ENCODE peak calls at places on chromosomes 12 and 14, in five cellular contexts. D, R, U, W and N are unnamed samples.

GRCh38 chr12:54390176-54390667 is 5.7 kb upstream of the ZNF385A start:
- DNase-seq in W (peak), U (no peak), R (no peak), D (peak), N (no peak)

GRCh38 chr14:50957296-50957695 is 13.0 kb upstream of the PYGL start:
- DNase-seq in W (no peak), U (peak), R (no peak), D (no peak), N (peak)

GRCh38 chr14:63982629-63983028 is 129.8 kb downstream of the SYNE2 start:
- DNase-seq in U (no peak), D (no peak), R (no peak), W (no peak), N (no peak)

GRCh38 chr12:116402163-116402939 is 124.9 kb upstream of the MED13L start:
- DNase-seq in W (peak), U (no peak), D (no peak), R (no peak), N (no peak)

GRCh38 chr12:93926237-93926636 is 222.1 kb upstream of the PLXNC1 start:
- DNase-seq in D (no peak), U (no peak), R (no peak), W (no peak), N (no peak)

GRCh38 chr14:104315169-104315568 is 176.8 kb downstream of the KIF26A start:
- DNase-seq in W (no peak), D (no peak), R (no peak), U (no peak), N (no peak)

GRCh38 chr14:104874571-104875411 is 9.7 kb downstream of the CEP170B start:
- DNase-seq in W (no peak), R (peak), U (no peak), D (peak), N (no peak)

GRCh38 chr12:67483871-67484554 is 164.5 kb upstream of the DYRK2 start:
- DNase-seq in W (peak), R (no peak), D (no peak), U (no peak), N (no peak)

GRCh38 chr14:24866067-24866466 is 183.9 kb downstream of the STXBP6 start:
- DNase-seq in D (no peak), U (no peak), R (no peak), W (no peak), N (no peak)

GRCh38 chr12:57236224-57236924 is 6.9 kb downstream of the SHMT2 start:
- DNase-seq in R (no peak), W (peak), D (peak), U (no peak), N (no peak)

GRCh38 chr12:11797317-11797913 is 147.9 kb downstream of the ETV6 start:
- DNase-seq in R (no peak), U (peak), W (no peak), D (no peak), N (peak)

GRCh38 chr14:96088131-96088880 is 49.1 kb downstream of the C14orf132 start:
- DNase-seq in U (no peak), W (no peak), R (no peak), D (no peak), N (no peak)

GRCh38 chr12:67788118-67788517 is 139.6 kb downstream of the DYRK2 start:
- DNase-seq in R (no peak), W (peak), D (no peak), U (no peak), N (no peak)

GRCh38 chr12:2288875-2289274 is 236.1 kb downstream of the CACNA1C start:
- DNase-seq in W (no peak), U (no peak), D (no peak), R (no peak), N (no peak)

GRCh38 chr14:91058017-91058675 is 2.3 kb downstream of the RPS6KA5 start:
- DNase-seq in U (peak), D (no peak), R (no peak), W (peak), N (no peak)

GRCh38 chr12:46660719-46661118 is 165.1 kb downstream of the SLC38A4 start:
- DNase-seq in U (no peak), W (peak), R (no peak), D (no peak), N (peak)

GRCh38 chr12:46659844-46660243 is 166.0 kb downstream of the SLC38A4 start:
- DNase-seq in W (no peak), R (no peak), U (no peak), D (no peak), N (no peak)

GRCh38 chr12:46659032-46659703 is 166.6 kb downstream of the SLC38A4 start:
- DNase-seq in W (no peak), D (no peak), U (peak), R (no peak), N (peak)

GRCh38 chr12:46660276-46660675 is 165.5 kb downstream of the SLC38A4 start:
- DNase-seq in W (peak), U (peak), D (no peak), R (no peak), N (peak)

GRCh38 chr12:46657416-46658411 is 168.1 kb downstream of the SLC38A4 start:
- DNase-seq in D (no peak), R (no peak), U (peak), W (no peak), N (peak)
- TF ChIP-seq CTCF in D (no peak), R (no peak), U (no peak), W (no peak), N (no peak)

GRCh38 chr14:77980475-77981321 is 180.8 kb downstream of the ADCK1 start:
- DNase-seq in D (peak), R (peak), W (peak), U (peak), N (no peak)

GRCh38 chr14:77985235-77985634 is 184.9 kb upstream of the NRXN3 start:
- DNase-seq in W (no peak), D (no peak), R (no peak), U (peak), N (peak)

GRCh38 chr14:77979171-77979570 is 179.3 kb downstream of the ADCK1 start:
- DNase-seq in D (no peak), U (no peak), W (no peak), R (no peak), N (no peak)

DNA sequence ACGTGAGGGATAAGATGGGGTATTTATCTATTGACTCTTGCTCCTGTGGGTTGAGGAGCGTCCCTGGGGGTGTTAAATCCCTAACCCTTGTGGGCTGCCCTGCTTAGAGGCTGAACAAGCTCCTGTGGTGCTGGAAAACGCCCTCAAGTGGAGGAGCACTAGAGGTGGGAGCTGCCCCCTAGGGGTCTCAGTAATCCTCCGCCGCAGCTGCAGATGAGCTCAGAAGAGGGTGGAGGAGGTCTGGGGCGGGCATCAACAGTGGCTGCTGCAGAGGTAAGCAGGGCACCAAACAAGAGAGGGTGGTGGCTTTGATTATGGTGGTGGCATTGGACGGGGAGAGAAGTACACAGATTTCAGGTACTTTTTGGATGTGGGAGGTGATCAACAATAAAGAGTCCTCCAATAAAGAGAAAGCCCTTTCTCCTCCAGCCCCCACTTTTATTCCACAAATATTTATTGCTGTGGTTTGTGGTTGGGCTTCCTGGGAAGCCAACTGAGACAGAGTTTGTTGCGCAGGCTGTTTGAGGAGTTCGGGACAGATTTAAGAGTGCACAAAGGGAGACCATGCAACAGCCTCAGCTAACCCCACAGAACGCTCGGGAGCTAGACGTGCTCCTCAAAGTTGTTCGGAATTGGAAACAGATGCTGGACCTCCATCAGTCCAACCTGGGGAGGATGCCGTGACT is 179.9 kb downstream of the ADCK1 start:
- DNase-seq in R (no peak), U (peak), W (no peak), D (no peak), N (no peak)
- TF ChIP-seq CTCF in R (no peak), U (no peak), W (no peak), D (no peak), N (no peak)

GRCh38 chr14:41642402-41643195 is 35.9 kb downstream of the LRFN5 start:
- DNase-seq in U (peak), W (no peak), R (no peak), D (no peak), N (peak)
- TF ChIP-seq CTCF in U (no peak), W (no peak), R (no peak), D (no peak), N (no peak)

GRCh38 chr12:77795699-77796098 is 35.0 kb upstream of the NAV3 start:
- DNase-seq in R (no peak), W (no peak), D (no peak), U (peak), N (peak)

DNA sequence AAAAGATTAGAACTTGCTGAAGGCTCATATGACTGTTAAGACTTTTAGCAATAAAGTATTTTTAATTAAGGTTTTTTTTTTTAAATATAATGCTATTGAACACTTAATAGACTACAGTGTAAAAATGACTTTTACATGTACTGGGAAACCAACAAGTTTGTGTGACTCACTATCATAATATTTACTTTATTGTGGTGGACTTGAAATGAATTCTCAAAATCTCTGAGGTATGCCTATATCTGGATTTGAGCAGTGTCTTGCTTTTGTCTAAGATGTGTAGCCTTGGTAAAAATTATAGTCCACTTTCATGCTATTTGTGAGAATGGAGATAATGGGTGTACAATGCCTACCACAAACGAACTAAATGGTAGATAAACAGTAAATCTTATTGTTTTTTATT is 33.9 kb upstream of the NAV3 start:
- DNase-seq in W (peak), D (no peak), R (no peak), U (peak), N (peak)
- TF ChIP-seq CTCF in W (no peak), D (no peak), R (no peak), U (no peak), N (no peak)

GRCh38 chr12:28082101-28082500 is 108.2 kb upstream of the CCDC91 start:
- DNase-seq in R (no peak), U (no peak), W (no peak), D (no peak), N (no peak)

GRCh38 chr12:28083816-28084678 is 106.2 kb upstream of the CCDC91 start:
- DNase-seq in W (no peak), R (no peak), U (no peak), D (no peak), N (peak)

GRCh38 chr12:28079539-28079938 is 107.0 kb upstream of the PTHLH start:
- DNase-seq in R (no peak), D (no peak), W (no peak), U (no peak), N (no peak)
- TF ChIP-seq CTCF in R (no peak), D (no peak), W (no peak), U (no peak), N (no peak)

GRCh38 chr12:50101663-50102062 is 2.1 kb upstream of the GPD1 start:
- DNase-seq in U (peak), D (no peak), R (no peak), W (peak), N (peak)
- TF ChIP-seq CTCF in U (peak), D (peak), R (peak), W (peak), N (peak)

DNA sequence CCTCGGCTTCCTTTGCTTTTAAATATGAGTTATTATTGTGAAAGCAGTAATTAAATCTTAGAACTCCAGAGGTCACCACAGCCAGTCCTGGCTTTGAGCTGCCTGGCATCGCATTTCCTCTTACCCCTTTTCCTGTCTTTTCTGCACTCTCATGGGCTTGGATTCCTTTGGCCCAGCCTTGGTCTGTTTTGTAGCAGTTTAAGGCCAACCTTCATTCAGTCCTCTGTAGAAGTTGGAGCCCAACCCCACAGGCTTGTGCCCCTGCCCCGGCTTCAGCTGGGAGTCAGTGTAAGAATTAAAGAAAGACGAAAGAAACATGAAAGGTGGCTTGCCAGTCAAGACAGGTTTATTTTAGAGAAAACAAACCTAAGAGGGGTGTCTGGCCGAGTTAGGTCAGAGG is 14.6 kb upstream of the KRT86 start:
- DNase-seq in R (no peak), D (no peak), U (no peak), W (no peak), N (no peak)
- TF ChIP-seq CTCF in R (no peak), D (no peak), U (no peak), W (peak), N (no peak)